ENCODE peak calls at places on chromosome 22, in four cellular contexts. One of them, this sample, is unnamed.

GRCh38 chr22:39208013-39208680 is 36.6 kb downstream of the PDGFB start:
- DNase-seq in tibial nerve: no peak
- DNase-seq in IMR-90: no peak
- DNase-seq in A549: no peak
- DNase-seq in this sample: no peak

GRCh38 chr22:50439314-50440250 is 35.3 kb downstream of the SBF1 start:
- DNase-seq in IMR-90: no peak
- DNase-seq in A549: no peak
- DNase-seq in tibial nerve: no peak
- DNase-seq in this sample: no peak

GRCh38 chr22:30288414-30289125 is 735 bp downstream of the CASTOR1 start:
- DNase-seq in IMR-90: no peak
- DNase-seq in A549: no peak
- DNase-seq in tibial nerve: no peak
- DNase-seq in this sample: no peak

GRCh38 chr22:20563464-20563906 is 56.1 kb downstream of the MED15 start:
- DNase-seq in tibial nerve: no peak
- DNase-seq in A549: no peak
- DNase-seq in IMR-90: no peak
- DNase-seq in this sample: no peak

GRCh38 chr22:40932396-40932795 is 18.8 kb upstream of the RBX1 start:
- DNase-seq in A549: no peak
- DNase-seq in tibial nerve: no peak
- DNase-seq in IMR-90: no peak
- DNase-seq in this sample: no peak

GRCh38 chr22:18033204-18033998 is 9.0 kb upstream of the MICAL3 start:
- DNase-seq in tibial nerve: no peak
- DNase-seq in IMR-90: peak; percentile 41
- DNase-seq in A549: no peak
- DNase-seq in this sample: no peak

GRCh38 chr22:44193537-44193896 is 12.8 kb downstream of the PARVG start:
- DNase-seq in A549: no peak
- DNase-seq in tibial nerve: no peak
- DNase-seq in IMR-90: no peak
- DNase-seq in this sample: no peak

GRCh38 chr22:30556388-30556787 is 9.8 kb upstream of the SEC14L6 start:
- DNase-seq in IMR-90: no peak
- DNase-seq in tibial nerve: no peak
- DNase-seq in A549: no peak
- DNase-seq in this sample: no peak

GRCh38 chr22:44752285-44753188 is at the start of gene ARHGAP8:
- DNase-seq in tibial nerve: no peak
- DNase-seq in A549: peak; percentile 27
- DNase-seq in IMR-90: no peak
- DNase-seq in this sample: no peak

GRCh38 chr22:20566420-20567260 is 59.2 kb downstream of the MED15 start:
- DNase-seq in A549: no peak
- DNase-seq in tibial nerve: peak; percentile 28
- DNase-seq in IMR-90: peak; percentile 82
- DNase-seq in this sample: no peak

GRCh38 chr22:50627452-50627913 is 469 bp downstream of the ARSA start:
- DNase-seq in IMR-90: no peak
- DNase-seq in tibial nerve: no peak
- DNase-seq in A549: no peak
- DNase-seq in this sample: no peak

GRCh38 chr22:39622881-39623367 is 52.4 kb downstream of the CACNA1I start:
- DNase-seq in IMR-90: peak; percentile 9
- DNase-seq in A549: peak; percentile 18
- DNase-seq in tibial nerve: peak; percentile 51
- DNase-seq in this sample: peak; percentile 83

GRCh38 chr22:43110444-43110926 is at the start of gene BIK:
- DNase-seq in A549: no peak
- DNase-seq in tibial nerve: peak; percentile 17
- DNase-seq in IMR-90: no peak
- DNase-seq in this sample: peak; percentile 75

GRCh38 chr22:40363059-40363458 is 7.3 kb upstream of the SGSM3 start:
- DNase-seq in tibial nerve: no peak
- DNase-seq in IMR-90: peak; percentile 90
- DNase-seq in A549: no peak
- DNase-seq in this sample: no peak

GRCh38 chr22:38707346-38707745 is 1.6 kb downstream of the GTPBP1 start:
- DNase-seq in A549: peak; percentile 66
- DNase-seq in IMR-90: peak; percentile 73
- DNase-seq in tibial nerve: no peak
- DNase-seq in this sample: no peak

GRCh38 chr22:17157714-17158113 is 1.4 kb downstream of the HDHD5 start:
- DNase-seq in tibial nerve: no peak
- DNase-seq in IMR-90: no peak
- DNase-seq in A549: no peak
- DNase-seq in this sample: no peak

GRCh38 chr22:26367402-26368245 is 61.4 kb upstream of the ASPHD2 start:
- DNase-seq in tibial nerve: no peak
- DNase-seq in IMR-90: peak; percentile 20
- DNase-seq in A549: peak; percentile 10
- DNase-seq in this sample: peak; percentile 67

GRCh38 chr22:35629406-35630234 is 12.5 kb upstream of the MB start:
- DNase-seq in tibial nerve: peak; percentile 78
- DNase-seq in A549: peak; percentile 84
- DNase-seq in IMR-90: peak; percentile 98
- DNase-seq in this sample: peak; percentile 49

GRCh38 chr22:37994049-37994448 is 9.7 kb upstream of the SOX10 start:
- DNase-seq in tibial nerve: no peak
- DNase-seq in A549: no peak
- DNase-seq in IMR-90: no peak
- DNase-seq in this sample: no peak

GRCh38 chr22:42769574-42770447 is 49.1 kb upstream of the A4GALT start:
- DNase-seq in A549: no peak
- DNase-seq in IMR-90: peak; percentile 95
- DNase-seq in tibial nerve: peak; percentile 57
- DNase-seq in this sample: peak; percentile 80

GRCh38 chr22:26476705-26477340 is 6.8 kb downstream of the HPS4 start:
- DNase-seq in A549: no peak
- DNase-seq in IMR-90: peak; percentile 55
- DNase-seq in tibial nerve: no peak
- DNase-seq in this sample: no peak

GRCh38 chr22:26436903-26437515 is 7.9 kb downstream of the ASPHD2 start:
- DNase-seq in IMR-90: no peak
- DNase-seq in tibial nerve: no peak
- DNase-seq in A549: no peak
- DNase-seq in this sample: no peak

GRCh38 chr22:39270792-39271191 is 26.0 kb upstream of the PDGFB start:
- DNase-seq in tibial nerve: no peak
- DNase-seq in IMR-90: no peak
- DNase-seq in A549: no peak
- DNase-seq in this sample: no peak

GRCh38 chr22:36417281-36417686 is 29.5 kb upstream of the MYH9 start:
- DNase-seq in A549: no peak
- DNase-seq in tibial nerve: no peak
- DNase-seq in IMR-90: peak; percentile 73
- DNase-seq in this sample: no peak

GRCh38 chr22:47476226-47476625 is 713.8 kb downstream of the TBC1D22A start:
- DNase-seq in tibial nerve: no peak
- DNase-seq in A549: no peak
- DNase-seq in IMR-90: no peak
- DNase-seq in this sample: no peak

GRCh38 chr22:50673231-50674126 is 856 bp downstream of the SHANK3 start:
- DNase-seq in A549: no peak
- DNase-seq in tibial nerve: no peak
- DNase-seq in IMR-90: no peak
- DNase-seq in this sample: no peak

GRCh38 chr22:22556578-22556977 is 2.5 kb downstream of the PRAME start:
- DNase-seq in IMR-90: no peak
- DNase-seq in tibial nerve: no peak
- DNase-seq in A549: no peak
- DNase-seq in this sample: no peak

GRCh38 chr22:47333625-47334024 is 571.2 kb downstream of the TBC1D22A start:
- DNase-seq in A549: no peak
- DNase-seq in IMR-90: peak; percentile 71
- DNase-seq in tibial nerve: no peak
- DNase-seq in this sample: no peak

GRCh38 chr22:26563022-26563421 is 26.9 kb downstream of the TPST2 start:
- DNase-seq in IMR-90: no peak
- DNase-seq in A549: no peak
- DNase-seq in tibial nerve: no peak
- DNase-seq in this sample: no peak

GRCh38 chr22:49973018-49973965 is 12.7 kb downstream of the PIM3 start:
- DNase-seq in A549: no peak
- DNase-seq in IMR-90: no peak
- DNase-seq in tibial nerve: no peak
- DNase-seq in this sample: no peak

GRCh38 chr22:21082248-21082647 is 36.5 kb downstream of the LRRC74B start:
- DNase-seq in A549: no peak
- DNase-seq in IMR-90: peak; percentile 25
- DNase-seq in tibial nerve: no peak
- DNase-seq in this sample: no peak

GRCh38 chr22:30017375-30017774 is 62.9 kb upstream of the HORMAD2 start:
- DNase-seq in tibial nerve: no peak
- DNase-seq in IMR-90: peak; percentile 62
- DNase-seq in A549: no peak
- DNase-seq in this sample: no peak

GRCh38 chr22:21669026-21669425 is 3.2 kb downstream of the PPIL2 start:
- DNase-seq in tibial nerve: no peak
- DNase-seq in IMR-90: no peak
- DNase-seq in A549: no peak
- DNase-seq in this sample: no peak

GRCh38 chr22:44541671-44542319 is 43.8 kb upstream of the RTL6 start:
- DNase-seq in tibial nerve: no peak
- DNase-seq in IMR-90: no peak
- DNase-seq in A549: no peak
- DNase-seq in this sample: no peak

GRCh38 chr22:37804886-37805857 is 2.6 kb upstream of the GCAT start:
- DNase-seq in IMR-90: peak; percentile 70
- DNase-seq in tibial nerve: peak; percentile 90
- DNase-seq in A549: peak; percentile 66
- DNase-seq in this sample: peak; percentile 92

GRCh38 chr22:31496735-31497146 is 405 bp downstream of the SFI1 start:
- DNase-seq in A549: no peak
- DNase-seq in tibial nerve: no peak
- DNase-seq in IMR-90: no peak
- DNase-seq in this sample: peak; percentile 36

GRCh38 chr22:50584106-50585096 is 1.8 kb upstream of the CHKB start:
- DNase-seq in A549: no peak
- DNase-seq in tibial nerve: no peak
- DNase-seq in IMR-90: no peak
- DNase-seq in this sample: no peak

GRCh38 chr22:46131151-46131587 is 19.2 kb upstream of the PPARA start:
- DNase-seq in A549: no peak
- DNase-seq in IMR-90: no peak
- DNase-seq in tibial nerve: no peak
- DNase-seq in this sample: no peak
- TF ChIP-seq CTCF in A549: peak; percentile 39
- TF ChIP-seq CTCF in IMR-90: peak; percentile 25
- TF ChIP-seq CTCF in tibial nerve: no peak
- TF ChIP-seq CTCF in this sample: no peak

GRCh38 chr22:33162196-33162595 is 104.0 kb upstream of the SYN3 start:
- DNase-seq in tibial nerve: no peak
- DNase-seq in A549: no peak
- DNase-seq in IMR-90: no peak
- DNase-seq in this sample: no peak
- TF ChIP-seq POLR2A in tibial nerve: no peak
- TF ChIP-seq POLR2A in A549: no peak
- TF ChIP-seq POLR2A in IMR-90: no peak
- TF ChIP-seq POLR2A in this sample: no peak

GRCh38 chr22:48941903-48942625 is 885.6 kb downstream of the BRD1 start:
- DNase-seq in tibial nerve: no peak
- DNase-seq in IMR-90: no peak
- DNase-seq in A549: no peak
- DNase-seq in this sample: peak; percentile 10

GRCh38 chr22:48942698-48943566 is 884.7 kb downstream of the BRD1 start:
- DNase-seq in tibial nerve: no peak
- DNase-seq in IMR-90: no peak
- DNase-seq in A549: no peak
- DNase-seq in this sample: peak; percentile 7

GRCh38 chr22:48944433-48944755 is 883.3 kb downstream of the BRD1 start:
- DNase-seq in IMR-90: no peak
- DNase-seq in tibial nerve: no peak
- DNase-seq in A549: no peak
- DNase-seq in this sample: no peak

GRCh38 chr22:48944756-48945620 is 882.7 kb downstream of the BRD1 start:
- DNase-seq in tibial nerve: no peak
- DNase-seq in IMR-90: no peak
- DNase-seq in A549: no peak
- DNase-seq in this sample: peak; percentile 7

DNA sequence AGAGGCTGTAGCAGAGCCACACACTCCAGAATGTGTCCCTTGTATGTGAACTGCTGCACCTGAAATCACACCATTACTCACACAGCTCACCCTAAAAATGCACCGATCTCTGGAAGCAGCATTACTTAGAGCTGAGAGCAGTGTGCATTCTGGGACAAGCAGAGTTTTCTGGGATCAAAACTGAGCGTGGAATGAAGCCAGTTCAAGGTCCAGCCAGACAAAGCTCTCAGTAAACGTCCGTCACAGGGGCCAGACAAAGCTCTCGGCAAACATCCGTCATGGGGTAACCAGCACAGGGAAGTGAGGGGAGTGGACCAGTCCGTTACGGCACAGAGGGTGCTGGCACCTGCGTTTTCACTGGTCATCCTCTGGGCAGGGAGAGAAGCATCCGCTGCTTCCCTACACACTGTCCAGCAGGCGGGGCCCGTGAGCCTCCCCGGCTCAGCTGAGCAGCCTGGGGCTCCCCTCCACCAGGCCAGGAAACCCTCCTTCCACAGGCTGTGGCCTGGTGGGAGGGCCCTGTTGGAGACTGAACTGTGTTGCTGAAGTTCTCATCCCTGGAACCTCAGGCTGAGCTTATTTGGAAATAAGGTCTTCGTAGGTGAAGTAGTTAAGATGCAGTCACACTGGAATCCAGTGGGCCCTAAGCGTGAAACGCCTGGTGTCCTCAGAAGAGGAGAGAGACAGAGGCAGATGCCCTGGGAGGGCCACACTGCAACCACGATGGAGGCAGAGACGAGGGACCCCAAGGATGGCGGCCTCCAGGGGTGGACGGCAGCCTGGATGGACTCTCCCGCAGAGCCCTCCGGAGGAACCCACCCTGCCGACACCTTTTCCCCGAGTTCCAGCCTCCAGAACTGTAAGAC is 883.9 kb downstream of the BRD1 start:
- DNase-seq in tibial nerve: no peak
- DNase-seq in IMR-90: no peak
- DNase-seq in A549: peak; percentile 25
- DNase-seq in this sample: peak; percentile 24
- TF ChIP-seq CTCF in tibial nerve: peak; percentile 32
- TF ChIP-seq CTCF in IMR-90: no peak
- TF ChIP-seq CTCF in A549: peak; percentile 34
- TF ChIP-seq CTCF in this sample: no peak

GRCh38 chr22:23837911-23838685 is 708 bp downstream of the DERL3 start:
- DNase-seq in A549: no peak
- DNase-seq in tibial nerve: no peak
- DNase-seq in IMR-90: no peak
- DNase-seq in this sample: no peak
- TF ChIP-seq POLR2A in A549: no peak
- TF ChIP-seq POLR2A in tibial nerve: no peak
- TF ChIP-seq POLR2A in IMR-90: no peak
- TF ChIP-seq POLR2A in this sample: no peak

GRCh38 chr22:28772633-28773460 is at the start of gene CCDC117:
- DNase-seq in IMR-90: peak; percentile 95
- DNase-seq in tibial nerve: peak; percentile 96
- DNase-seq in A549: peak; percentile 89
- DNase-seq in this sample: peak; percentile 98
- TF ChIP-seq CTCF in IMR-90: peak; percentile 45
- TF ChIP-seq CTCF in tibial nerve: peak; percentile 84
- TF ChIP-seq CTCF in A549: peak; percentile 26
- TF ChIP-seq CTCF in this sample: peak; percentile 19

This sample was measured in testis.